ENCODE peak calls at places on chromosomes 3 and 15, in ten cellular contexts. One of them, this sample, is unnamed.

GRCh38 chr15:68700395-68701123 is 120.1 kb downstream of the ANP32A start:
- DNase-seq in neuronal stem cell: no peak
- DNase-seq in iPS-NIHi11: peak; percentile 67
- DNase-seq in anterior cingulate cortex: no peak
- DNase-seq in NT2/D1: no peak
- DNase-seq in activated T-helper 1 cell treated with anti-CD3 and anti-CD28 coated beads, Interleukin-12 subunit alpha, Interleukin-12 subunit beta, Interleukin-2, Interleukin-4 antibody, amounts not matched to agents 30 ng/mL and 10 ng/mL and 1 ng/mL, durations not matched to agents 14 hours and 24 hours and 36 hours: no peak
- DNase-seq in Panc1: no peak
- DNase-seq in NCI-H748 treated with DMSO at 0.1 percent for 48 hours: no peak
- DNase-seq in T-helper 9 cell: no peak
- DNase-seq in cardiac muscle cell: peak; percentile 67
- DNase-seq in this sample: no peak

GRCh38 chr3:28039829-28040228 is 201.6 kb upstream of the CMC1 start:
- DNase-seq in T-helper 9 cell: no peak
- DNase-seq in cardiac muscle cell: no peak
- DNase-seq in NT2/D1: no peak
- DNase-seq in activated T-helper 1 cell treated with anti-CD3 and anti-CD28 coated beads, Interleukin-12 subunit alpha, Interleukin-12 subunit beta, Interleukin-2, Interleukin-4 antibody, amounts not matched to agents 30 ng/mL and 10 ng/mL and 1 ng/mL, durations not matched to agents 14 hours and 24 hours and 36 hours: no peak
- DNase-seq in anterior cingulate cortex: no peak
- DNase-seq in iPS-NIHi11: no peak
- DNase-seq in NCI-H748 treated with DMSO at 0.1 percent for 48 hours: no peak
- DNase-seq in neuronal stem cell: no peak
- DNase-seq in Panc1: no peak
- DNase-seq in this sample: no peak

GRCh38 chr3:71926242-71926560 is 141.3 kb upstream of the PROK2 start:
- DNase-seq in anterior cingulate cortex: no peak
- DNase-seq in activated T-helper 1 cell treated with anti-CD3 and anti-CD28 coated beads, Interleukin-12 subunit alpha, Interleukin-12 subunit beta, Interleukin-2, Interleukin-4 antibody, amounts not matched to agents 30 ng/mL and 10 ng/mL and 1 ng/mL, durations not matched to agents 14 hours and 24 hours and 36 hours: no peak
- DNase-seq in NCI-H748 treated with DMSO at 0.1 percent for 48 hours: peak; percentile 78
- DNase-seq in iPS-NIHi11: peak; percentile 80
- DNase-seq in cardiac muscle cell: peak; percentile 12
- DNase-seq in Panc1: no peak
- DNase-seq in T-helper 9 cell: no peak
- DNase-seq in NT2/D1: peak; percentile 88
- DNase-seq in neuronal stem cell: no peak
- DNase-seq in this sample: no peak

GRCh38 chr3:13501056-13501455 is 20.9 kb downstream of the HDAC11 start:
- DNase-seq in cardiac muscle cell: no peak
- DNase-seq in anterior cingulate cortex: no peak
- DNase-seq in Panc1: no peak
- DNase-seq in T-helper 9 cell: no peak
- DNase-seq in NT2/D1: no peak
- DNase-seq in activated T-helper 1 cell treated with anti-CD3 and anti-CD28 coated beads, Interleukin-12 subunit alpha, Interleukin-12 subunit beta, Interleukin-2, Interleukin-4 antibody, amounts not matched to agents 30 ng/mL and 10 ng/mL and 1 ng/mL, durations not matched to agents 14 hours and 24 hours and 36 hours: no peak
- DNase-seq in iPS-NIHi11: no peak
- DNase-seq in NCI-H748 treated with DMSO at 0.1 percent for 48 hours: no peak
- DNase-seq in neuronal stem cell: no peak
- DNase-seq in this sample: no peak

GRCh38 chr15:78938608-78939488 is 6.0 kb downstream of the CTSH start:
- DNase-seq in Panc1: no peak
- DNase-seq in iPS-NIHi11: no peak
- DNase-seq in neuronal stem cell: no peak
- DNase-seq in cardiac muscle cell: no peak
- DNase-seq in NT2/D1: no peak
- DNase-seq in T-helper 9 cell: no peak
- DNase-seq in NCI-H748 treated with DMSO at 0.1 percent for 48 hours: no peak
- DNase-seq in activated T-helper 1 cell treated with anti-CD3 and anti-CD28 coated beads, Interleukin-12 subunit alpha, Interleukin-12 subunit beta, Interleukin-2, Interleukin-4 antibody, amounts not matched to agents 30 ng/mL and 10 ng/mL and 1 ng/mL, durations not matched to agents 14 hours and 24 hours and 36 hours: no peak
- DNase-seq in anterior cingulate cortex: no peak
- DNase-seq in this sample: no peak

GRCh38 chr3:55267206-55267930 is 219.7 kb downstream of the WNT5A start:
- DNase-seq in Panc1: no peak
- DNase-seq in cardiac muscle cell: no peak
- DNase-seq in NT2/D1: no peak
- DNase-seq in NCI-H748 treated with DMSO at 0.1 percent for 48 hours: no peak
- DNase-seq in neuronal stem cell: no peak
- DNase-seq in anterior cingulate cortex: no peak
- DNase-seq in iPS-NIHi11: no peak
- DNase-seq in activated T-helper 1 cell treated with anti-CD3 and anti-CD28 coated beads, Interleukin-12 subunit alpha, Interleukin-12 subunit beta, Interleukin-2, Interleukin-4 antibody, amounts not matched to agents 30 ng/mL and 10 ng/mL and 1 ng/mL, durations not matched to agents 14 hours and 24 hours and 36 hours: no peak
- DNase-seq in T-helper 9 cell: no peak
- DNase-seq in this sample: no peak

GRCh38 chr3:184908859-184909258 is 96.9 kb downstream of the VPS8 start:
- DNase-seq in Panc1: no peak
- DNase-seq in NCI-H748 treated with DMSO at 0.1 percent for 48 hours: no peak
- DNase-seq in neuronal stem cell: no peak
- DNase-seq in activated T-helper 1 cell treated with anti-CD3 and anti-CD28 coated beads, Interleukin-12 subunit alpha, Interleukin-12 subunit beta, Interleukin-2, Interleukin-4 antibody, amounts not matched to agents 30 ng/mL and 10 ng/mL and 1 ng/mL, durations not matched to agents 14 hours and 24 hours and 36 hours: no peak
- DNase-seq in T-helper 9 cell: no peak
- DNase-seq in cardiac muscle cell: no peak
- DNase-seq in NT2/D1: no peak
- DNase-seq in iPS-NIHi11: no peak
- DNase-seq in anterior cingulate cortex: no peak
- DNase-seq in this sample: no peak

GRCh38 chr3:16595778-16596177 is 9.4 kb downstream of the DAZL start:
- DNase-seq in T-helper 9 cell: no peak
- DNase-seq in anterior cingulate cortex: no peak
- DNase-seq in Panc1: no peak
- DNase-seq in activated T-helper 1 cell treated with anti-CD3 and anti-CD28 coated beads, Interleukin-12 subunit alpha, Interleukin-12 subunit beta, Interleukin-2, Interleukin-4 antibody, amounts not matched to agents 30 ng/mL and 10 ng/mL and 1 ng/mL, durations not matched to agents 14 hours and 24 hours and 36 hours: no peak
- DNase-seq in cardiac muscle cell: no peak
- DNase-seq in NCI-H748 treated with DMSO at 0.1 percent for 48 hours: no peak
- DNase-seq in neuronal stem cell: no peak
- DNase-seq in NT2/D1: no peak
- DNase-seq in iPS-NIHi11: no peak
- DNase-seq in this sample: no peak

GRCh38 chr15:88264622-88265021 is 8.1 kb upstream of the NTRK3 start:
- DNase-seq in NT2/D1: no peak
- DNase-seq in T-helper 9 cell: no peak
- DNase-seq in anterior cingulate cortex: no peak
- DNase-seq in cardiac muscle cell: no peak
- DNase-seq in neuronal stem cell: no peak
- DNase-seq in activated T-helper 1 cell treated with anti-CD3 and anti-CD28 coated beads, Interleukin-12 subunit alpha, Interleukin-12 subunit beta, Interleukin-2, Interleukin-4 antibody, amounts not matched to agents 30 ng/mL and 10 ng/mL and 1 ng/mL, durations not matched to agents 14 hours and 24 hours and 36 hours: no peak
- DNase-seq in Panc1: no peak
- DNase-seq in NCI-H748 treated with DMSO at 0.1 percent for 48 hours: no peak
- DNase-seq in iPS-NIHi11: no peak
- DNase-seq in this sample: no peak

GRCh38 chr3:53485675-53486365 is 8.6 kb upstream of the CACNA1D start:
- DNase-seq in NT2/D1: no peak
- DNase-seq in activated T-helper 1 cell treated with anti-CD3 and anti-CD28 coated beads, Interleukin-12 subunit alpha, Interleukin-12 subunit beta, Interleukin-2, Interleukin-4 antibody, amounts not matched to agents 30 ng/mL and 10 ng/mL and 1 ng/mL, durations not matched to agents 14 hours and 24 hours and 36 hours: no peak
- DNase-seq in Panc1: no peak
- DNase-seq in T-helper 9 cell: no peak
- DNase-seq in iPS-NIHi11: no peak
- DNase-seq in NCI-H748 treated with DMSO at 0.1 percent for 48 hours: peak; percentile 33
- DNase-seq in anterior cingulate cortex: no peak
- DNase-seq in cardiac muscle cell: no peak
- DNase-seq in neuronal stem cell: no peak
- DNase-seq in this sample: no peak

GRCh38 chr3:106068795-106069194 is 200.0 kb upstream of the CBLB start:
- DNase-seq in T-helper 9 cell: no peak
- DNase-seq in anterior cingulate cortex: no peak
- DNase-seq in Panc1: no peak
- DNase-seq in NT2/D1: no peak
- DNase-seq in activated T-helper 1 cell treated with anti-CD3 and anti-CD28 coated beads, Interleukin-12 subunit alpha, Interleukin-12 subunit beta, Interleukin-2, Interleukin-4 antibody, amounts not matched to agents 30 ng/mL and 10 ng/mL and 1 ng/mL, durations not matched to agents 14 hours and 24 hours and 36 hours: peak; percentile 3
- DNase-seq in neuronal stem cell: no peak
- DNase-seq in iPS-NIHi11: no peak
- DNase-seq in NCI-H748 treated with DMSO at 0.1 percent for 48 hours: no peak
- DNase-seq in cardiac muscle cell: peak; percentile 60
- DNase-seq in this sample: no peak

GRCh38 chr15:51726302-51727073 is 11.0 kb downstream of the LYSMD2 start:
- DNase-seq in anterior cingulate cortex: no peak
- DNase-seq in neuronal stem cell: peak; percentile 46
- DNase-seq in NCI-H748 treated with DMSO at 0.1 percent for 48 hours: no peak
- DNase-seq in iPS-NIHi11: peak; percentile 78
- DNase-seq in NT2/D1: peak; percentile 84
- DNase-seq in T-helper 9 cell: no peak
- DNase-seq in activated T-helper 1 cell treated with anti-CD3 and anti-CD28 coated beads, Interleukin-12 subunit alpha, Interleukin-12 subunit beta, Interleukin-2, Interleukin-4 antibody, amounts not matched to agents 30 ng/mL and 10 ng/mL and 1 ng/mL, durations not matched to agents 14 hours and 24 hours and 36 hours: no peak
- DNase-seq in Panc1: no peak
- DNase-seq in cardiac muscle cell: peak; percentile 80
- DNase-seq in this sample: peak; percentile 37

GRCh38 chr15:100034191-100034590 is 301.0 kb upstream of the LYSMD4 start:
- DNase-seq in Panc1: no peak
- DNase-seq in activated T-helper 1 cell treated with anti-CD3 and anti-CD28 coated beads, Interleukin-12 subunit alpha, Interleukin-12 subunit beta, Interleukin-2, Interleukin-4 antibody, amounts not matched to agents 30 ng/mL and 10 ng/mL and 1 ng/mL, durations not matched to agents 14 hours and 24 hours and 36 hours: no peak
- DNase-seq in iPS-NIHi11: no peak
- DNase-seq in cardiac muscle cell: no peak
- DNase-seq in NCI-H748 treated with DMSO at 0.1 percent for 48 hours: no peak
- DNase-seq in T-helper 9 cell: no peak
- DNase-seq in NT2/D1: no peak
- DNase-seq in anterior cingulate cortex: no peak
- DNase-seq in neuronal stem cell: no peak
- DNase-seq in this sample: no peak

GRCh38 chr15:38611228-38611627 is 46.6 kb upstream of the RASGRP1 start:
- DNase-seq in NCI-H748 treated with DMSO at 0.1 percent for 48 hours: no peak
- DNase-seq in anterior cingulate cortex: no peak
- DNase-seq in activated T-helper 1 cell treated with anti-CD3 and anti-CD28 coated beads, Interleukin-12 subunit alpha, Interleukin-12 subunit beta, Interleukin-2, Interleukin-4 antibody, amounts not matched to agents 30 ng/mL and 10 ng/mL and 1 ng/mL, durations not matched to agents 14 hours and 24 hours and 36 hours: peak; percentile 49
- DNase-seq in cardiac muscle cell: no peak
- DNase-seq in iPS-NIHi11: no peak
- DNase-seq in NT2/D1: no peak
- DNase-seq in Panc1: no peak
- DNase-seq in neuronal stem cell: no peak
- DNase-seq in T-helper 9 cell: no peak
- DNase-seq in this sample: no peak

GRCh38 chr15:81749667-81750360 is 296.0 kb downstream of the MEX3B start:
- DNase-seq in cardiac muscle cell: no peak
- DNase-seq in activated T-helper 1 cell treated with anti-CD3 and anti-CD28 coated beads, Interleukin-12 subunit alpha, Interleukin-12 subunit beta, Interleukin-2, Interleukin-4 antibody, amounts not matched to agents 30 ng/mL and 10 ng/mL and 1 ng/mL, durations not matched to agents 14 hours and 24 hours and 36 hours: no peak
- DNase-seq in Panc1: no peak
- DNase-seq in NT2/D1: no peak
- DNase-seq in T-helper 9 cell: no peak
- DNase-seq in neuronal stem cell: no peak
- DNase-seq in NCI-H748 treated with DMSO at 0.1 percent for 48 hours: no peak
- DNase-seq in anterior cingulate cortex: no peak
- DNase-seq in iPS-NIHi11: no peak
- DNase-seq in this sample: no peak

GRCh38 chr3:127064391-127065137 is 81.6 kb downstream of the PLXNA1 start:
- DNase-seq in NT2/D1: no peak
- DNase-seq in iPS-NIHi11: no peak
- DNase-seq in cardiac muscle cell: peak; percentile 27
- DNase-seq in T-helper 9 cell: no peak
- DNase-seq in anterior cingulate cortex: no peak
- DNase-seq in activated T-helper 1 cell treated with anti-CD3 and anti-CD28 coated beads, Interleukin-12 subunit alpha, Interleukin-12 subunit beta, Interleukin-2, Interleukin-4 antibody, amounts not matched to agents 30 ng/mL and 10 ng/mL and 1 ng/mL, durations not matched to agents 14 hours and 24 hours and 36 hours: no peak
- DNase-seq in neuronal stem cell: no peak
- DNase-seq in NCI-H748 treated with DMSO at 0.1 percent for 48 hours: no peak
- DNase-seq in Panc1: no peak
- DNase-seq in this sample: no peak

This sample was measured in omental fat pad.